ENCODE peak calls at places on chromosomes 12 and 14, in six cellular contexts. One of them, this sample, is unnamed.

GRCh38 chr14:83071888-83072501 is 1538.3 kb upstream of the SEL1L start:
- DNase-seq in kidney tubule cell: peak; percentile 33
- DNase-seq in lower leg skin: no peak
- DNase-seq in T-helper 2 cell: peak; percentile 3
- DNase-seq in pancreas: no peak
- DNase-seq in ovary: no peak
- DNase-seq in this sample: no peak

GRCh38 chr14:67187210-67187609 is 2.0 kb upstream of the GARIN2 start:
- DNase-seq in lower leg skin: no peak
- DNase-seq in kidney tubule cell: peak; percentile 90
- DNase-seq in T-helper 2 cell: no peak
- DNase-seq in ovary: no peak
- DNase-seq in pancreas: no peak
- DNase-seq in this sample: no peak

GRCh38 chr12:11949738-11950403 is 120.9 kb upstream of the BCL2L14 start:
- DNase-seq in pancreas: peak; percentile 64
- DNase-seq in T-helper 2 cell: no peak
- DNase-seq in lower leg skin: no peak
- DNase-seq in kidney tubule cell: no peak
- DNase-seq in ovary: no peak
- DNase-seq in this sample: peak; percentile 16

GRCh38 chr14:41201721-41202120 is 405.0 kb upstream of the LRFN5 start:
- DNase-seq in ovary: no peak
- DNase-seq in kidney tubule cell: no peak
- DNase-seq in lower leg skin: no peak
- DNase-seq in pancreas: no peak
- DNase-seq in T-helper 2 cell: no peak
- DNase-seq in this sample: no peak

GRCh38 chr12:101074940-101075680 is 134.9 kb downstream of the SLC5A8 start:
- DNase-seq in kidney tubule cell: peak; percentile 42
- DNase-seq in ovary: no peak
- DNase-seq in lower leg skin: no peak
- DNase-seq in pancreas: no peak
- DNase-seq in T-helper 2 cell: peak; percentile 53
- DNase-seq in this sample: no peak

GRCh38 chr14:106694638-106695393 is 1168.4 kb downstream of the TMEM121 start:
- DNase-seq in ovary: no peak
- DNase-seq in kidney tubule cell: peak; percentile 28
- DNase-seq in lower leg skin: no peak
- DNase-seq in pancreas: no peak
- DNase-seq in T-helper 2 cell: peak; percentile 79
- DNase-seq in this sample: no peak

GRCh38 chr14:24734917-24735500 is 101.0 kb upstream of the GZMB start:
- DNase-seq in T-helper 2 cell: peak; percentile 44
- DNase-seq in pancreas: no peak
- DNase-seq in kidney tubule cell: peak; percentile 66
- DNase-seq in ovary: no peak
- DNase-seq in lower leg skin: peak; percentile 69
- DNase-seq in this sample: peak; percentile 71

GRCh38 chr12:125070117-125070516 is 4.9 kb downstream of the AACS start:
- DNase-seq in kidney tubule cell: no peak
- DNase-seq in lower leg skin: no peak
- DNase-seq in T-helper 2 cell: no peak
- DNase-seq in ovary: no peak
- DNase-seq in pancreas: no peak
- DNase-seq in this sample: no peak

GRCh38 chr12:124531281-124531745 is 36.1 kb downstream of the NCOR2 start:
- DNase-seq in ovary: no peak
- DNase-seq in lower leg skin: no peak
- DNase-seq in pancreas: no peak
- DNase-seq in T-helper 2 cell: no peak
- DNase-seq in kidney tubule cell: no peak
- DNase-seq in this sample: no peak

GRCh38 chr12:130354407-130354806 is 16.7 kb downstream of the PIWIL1 start:
- DNase-seq in lower leg skin: no peak
- DNase-seq in T-helper 2 cell: no peak
- DNase-seq in ovary: no peak
- DNase-seq in kidney tubule cell: no peak
- DNase-seq in pancreas: no peak
- DNase-seq in this sample: no peak

GRCh38 chr12:95611676-95612309 is 60.5 kb upstream of the USP44 start:
- DNase-seq in lower leg skin: no peak
- DNase-seq in T-helper 2 cell: no peak
- DNase-seq in ovary: no peak
- DNase-seq in pancreas: no peak
- DNase-seq in kidney tubule cell: peak; percentile 72
- DNase-seq in this sample: no peak

GRCh38 chr14:105485720-105486332 is 860 bp upstream of the CRIP1 start:
- DNase-seq in kidney tubule cell: peak; percentile 36
- DNase-seq in pancreas: no peak
- DNase-seq in T-helper 2 cell: peak; percentile 83
- DNase-seq in lower leg skin: peak; percentile 23
- DNase-seq in ovary: peak; percentile 35
- DNase-seq in this sample: no peak

GRCh38 chr12:106332536-106332935 is 25.0 kb upstream of the POLR3B start:
- DNase-seq in kidney tubule cell: no peak
- DNase-seq in pancreas: no peak
- DNase-seq in ovary: no peak
- DNase-seq in T-helper 2 cell: no peak
- DNase-seq in lower leg skin: no peak
- DNase-seq in this sample: no peak

GRCh38 chr12:108916336-108916735 is 36.4 kb downstream of the DAO start:
- DNase-seq in pancreas: no peak
- DNase-seq in T-helper 2 cell: no peak
- DNase-seq in ovary: no peak
- DNase-seq in lower leg skin: no peak
- DNase-seq in kidney tubule cell: no peak
- DNase-seq in this sample: no peak

GRCh38 chr12:43111608-43112007 is 440.4 kb downstream of the ADAMTS20 start:
- DNase-seq in T-helper 2 cell: no peak
- DNase-seq in pancreas: no peak
- DNase-seq in ovary: no peak
- DNase-seq in lower leg skin: no peak
- DNase-seq in kidney tubule cell: peak; percentile 25
- DNase-seq in this sample: no peak

GRCh38 chr14:105223260-105223659 is 25.1 kb upstream of the BTBD6 start:
- DNase-seq in T-helper 2 cell: no peak
- DNase-seq in ovary: no peak
- DNase-seq in pancreas: no peak
- DNase-seq in kidney tubule cell: peak; percentile 64
- DNase-seq in lower leg skin: no peak
- DNase-seq in this sample: no peak

GRCh38 chr14:77000340-77001235 is 27.9 kb downstream of the IRF2BPL start:
- DNase-seq in pancreas: no peak
- DNase-seq in kidney tubule cell: peak; percentile 37
- DNase-seq in lower leg skin: no peak
- DNase-seq in T-helper 2 cell: no peak
- DNase-seq in ovary: peak; percentile 54
- DNase-seq in this sample: peak; percentile 72

GRCh38 chr12:122836027-122836921 is 1.0 kb downstream of the HIP1R start:
- DNase-seq in lower leg skin: peak; percentile 40
- DNase-seq in T-helper 2 cell: peak; percentile 84
- DNase-seq in pancreas: no peak
- DNase-seq in kidney tubule cell: peak; percentile 67
- DNase-seq in ovary: no peak
- DNase-seq in this sample: peak; percentile 81

GRCh38 chr12:1493781-1494180 is 100.6 kb downstream of the FBXL14 start:
- DNase-seq in T-helper 2 cell: no peak
- DNase-seq in kidney tubule cell: no peak
- DNase-seq in ovary: no peak
- DNase-seq in lower leg skin: no peak
- DNase-seq in pancreas: no peak
- DNase-seq in this sample: no peak

GRCh38 chr14:106790189-106791036 is 1264.0 kb downstream of the TMEM121 start:
- DNase-seq in pancreas: peak; percentile 93
- DNase-seq in lower leg skin: no peak
- DNase-seq in ovary: peak; percentile 55
- DNase-seq in kidney tubule cell: peak; percentile 72
- DNase-seq in T-helper 2 cell: peak; percentile 74
- DNase-seq in this sample: no peak

GRCh38 chr14:34693228-34693939 is 21.0 kb downstream of the CFL2 start:
- DNase-seq in ovary: peak; percentile 21
- DNase-seq in pancreas: peak; percentile 68
- DNase-seq in kidney tubule cell: peak; percentile 60
- DNase-seq in T-helper 2 cell: peak; percentile 40
- DNase-seq in lower leg skin: no peak
- DNase-seq in this sample: no peak

GRCh38 chr12:9648701-9649531 is 20.6 kb upstream of the CLEC2D start:
- DNase-seq in kidney tubule cell: no peak
- DNase-seq in T-helper 2 cell: no peak
- DNase-seq in pancreas: no peak
- DNase-seq in ovary: no peak
- DNase-seq in lower leg skin: no peak
- DNase-seq in this sample: no peak

GRCh38 chr12:117202033-117202432 is 11.8 kb upstream of the FBXO21 start:
- DNase-seq in lower leg skin: no peak
- DNase-seq in T-helper 2 cell: no peak
- DNase-seq in pancreas: peak; percentile 1
- DNase-seq in kidney tubule cell: no peak
- DNase-seq in ovary: no peak
- DNase-seq in this sample: no peak

GRCh38 chr12:14201291-14201690 is 164.2 kb upstream of the ATF7IP start:
- DNase-seq in pancreas: no peak
- DNase-seq in lower leg skin: no peak
- DNase-seq in ovary: no peak
- DNase-seq in kidney tubule cell: no peak
- DNase-seq in T-helper 2 cell: no peak
- DNase-seq in this sample: no peak

GRCh38 chr14:67423424-67423823 is 11.5 kb upstream of the PLEK2 start:
- DNase-seq in T-helper 2 cell: no peak
- DNase-seq in ovary: no peak
- DNase-seq in kidney tubule cell: no peak
- DNase-seq in lower leg skin: no peak
- DNase-seq in pancreas: peak; percentile 9
- DNase-seq in this sample: no peak

GRCh38 chr12:5621329-5621728 is 189.4 kb downstream of the NTF3 start:
- DNase-seq in ovary: no peak
- DNase-seq in lower leg skin: no peak
- DNase-seq in kidney tubule cell: no peak
- DNase-seq in T-helper 2 cell: no peak
- DNase-seq in pancreas: no peak
- DNase-seq in this sample: no peak

GRCh38 chr14:105021656-105022275 is 883 bp upstream of the CDCA4 start:
- DNase-seq in kidney tubule cell: peak; percentile 79
- DNase-seq in T-helper 2 cell: peak; percentile 54
- DNase-seq in lower leg skin: no peak
- DNase-seq in pancreas: no peak
- DNase-seq in ovary: peak; percentile 59
- DNase-seq in this sample: no peak

GRCh38 chr12:64385468-64385867 is 5.1 kb downstream of the C12orf56 start:
- DNase-seq in T-helper 2 cell: peak; percentile 17
- DNase-seq in pancreas: no peak
- DNase-seq in ovary: no peak
- DNase-seq in lower leg skin: no peak
- DNase-seq in kidney tubule cell: peak; percentile 79
- DNase-seq in this sample: no peak

GRCh38 chr12:24042651-24043050 is 93.2 kb upstream of the SOX5 start:
- DNase-seq in kidney tubule cell: no peak
- DNase-seq in pancreas: no peak
- DNase-seq in T-helper 2 cell: no peak
- DNase-seq in ovary: no peak
- DNase-seq in lower leg skin: no peak
- DNase-seq in this sample: no peak

GRCh38 chr12:99948380-99948779 is 36.4 kb downstream of the ANKS1B start:
- DNase-seq in T-helper 2 cell: no peak
- DNase-seq in pancreas: no peak
- DNase-seq in lower leg skin: no peak
- DNase-seq in kidney tubule cell: no peak
- DNase-seq in ovary: no peak
- DNase-seq in this sample: no peak

GRCh38 chr12:48925218-48925871 is at the start of gene FKBP11:
- DNase-seq in ovary: peak; percentile 69
- DNase-seq in T-helper 2 cell: peak; percentile 81
- DNase-seq in pancreas: peak; percentile 89
- DNase-seq in kidney tubule cell: peak; percentile 30
- DNase-seq in lower leg skin: peak; percentile 26
- DNase-seq in this sample: peak; percentile 42

GRCh38 chr12:71594214-71594948 is 69.3 kb downstream of the ZFC3H1 start:
- DNase-seq in T-helper 2 cell: no peak
- DNase-seq in pancreas: peak; percentile 70
- DNase-seq in lower leg skin: no peak
- DNase-seq in kidney tubule cell: no peak
- DNase-seq in ovary: no peak
- DNase-seq in this sample: peak; percentile 9

GRCh38 chr12:39897315-39897714 is 208.6 kb downstream of the SLC2A13 start:
- DNase-seq in lower leg skin: no peak
- DNase-seq in kidney tubule cell: no peak
- DNase-seq in T-helper 2 cell: no peak
- DNase-seq in ovary: no peak
- DNase-seq in pancreas: no peak
- DNase-seq in this sample: no peak

GRCh38 chr14:99041141-99041819 is 230.7 kb downstream of the BCL11B start:
- DNase-seq in kidney tubule cell: no peak
- DNase-seq in pancreas: no peak
- DNase-seq in ovary: no peak
- DNase-seq in lower leg skin: no peak
- DNase-seq in T-helper 2 cell: no peak
- DNase-seq in this sample: no peak

GRCh38 chr12:20439634-20440033 is 71.3 kb downstream of the PDE3A start:
- DNase-seq in kidney tubule cell: no peak
- DNase-seq in pancreas: no peak
- DNase-seq in T-helper 2 cell: no peak
- DNase-seq in lower leg skin: no peak
- DNase-seq in ovary: no peak
- DNase-seq in this sample: no peak

This sample was measured in prostate gland.